ENCODE peak calls at places on chromosomes 16 and 17, in four cellular contexts. One of them, this sample, is unnamed.

GRCh38 chr16:79754081-79754872 is 153.7 kb upstream of the MAF start:
- DNase-seq in uterus: no peak
- DNase-seq in brain microvascular endothelial cell: peak
- DNase-seq in HFF-Myc: no peak
- DNase-seq in this sample: no peak

GRCh38 chr17:29341726-29342125 is 47.8 kb upstream of the NUFIP2 start:
- DNase-seq in HFF-Myc: no peak
- DNase-seq in brain microvascular endothelial cell: no peak
- DNase-seq in uterus: no peak
- DNase-seq in this sample: no peak

GRCh38 chr16:8882041-8882617 is at the start of gene LITAFD:
- DNase-seq in brain microvascular endothelial cell: no peak
- DNase-seq in HFF-Myc: no peak
- DNase-seq in uterus: no peak
- DNase-seq in this sample: no peak

GRCh38 chr16:55760665-55761035 is 72.2 kb downstream of the CES1 start:
- DNase-seq in uterus: no peak
- DNase-seq in brain microvascular endothelial cell: no peak
- DNase-seq in HFF-Myc: no peak
- DNase-seq in this sample: no peak

GRCh38 chr17:83189673-83190385 is 110.4 kb downstream of the METRNL start:
- DNase-seq in brain microvascular endothelial cell: peak
- DNase-seq in HFF-Myc: peak
- DNase-seq in uterus: peak
- DNase-seq in this sample: peak

GRCh38 chr17:18129041-18129502 is 20.5 kb downstream of the MYO15A start:
- DNase-seq in brain microvascular endothelial cell: peak
- DNase-seq in HFF-Myc: no peak
- DNase-seq in uterus: no peak
- DNase-seq in this sample: peak

GRCh38 chr17:37570527-37571093 is 38.6 kb downstream of the SYNRG start:
- DNase-seq in brain microvascular endothelial cell: peak
- DNase-seq in HFF-Myc: peak
- DNase-seq in uterus: no peak
- DNase-seq in this sample: no peak

GRCh38 chr17:47368262-47368661 is 44.5 kb downstream of the EFCAB13 start:
- DNase-seq in uterus: no peak
- DNase-seq in brain microvascular endothelial cell: no peak
- DNase-seq in HFF-Myc: no peak
- DNase-seq in this sample: no peak

GRCh38 chr16:15034266-15035162 is 21.4 kb downstream of the NTAN1 start:
- DNase-seq in brain microvascular endothelial cell: no peak
- DNase-seq in uterus: no peak
- DNase-seq in HFF-Myc: no peak
- DNase-seq in this sample: no peak

GRCh38 chr17:31461227-31461810 is 69.8 kb downstream of the RAB11FIP4 start:
- DNase-seq in uterus: no peak
- DNase-seq in HFF-Myc: no peak
- DNase-seq in brain microvascular endothelial cell: no peak
- DNase-seq in this sample: no peak

GRCh38 chr17:80187090-80187489 is 17.3 kb downstream of the CARD14 start:
- DNase-seq in uterus: no peak
- DNase-seq in HFF-Myc: no peak
- DNase-seq in brain microvascular endothelial cell: no peak
- DNase-seq in this sample: no peak

GRCh38 chr17:35540589-35541404 is 3.3 kb upstream of the SLFN12L start:
- DNase-seq in HFF-Myc: no peak
- DNase-seq in uterus: peak
- DNase-seq in brain microvascular endothelial cell: peak
- DNase-seq in this sample: no peak

GRCh38 chr17:71472809-71473789 is 647.7 kb upstream of the SOX9 start:
- DNase-seq in HFF-Myc: peak
- DNase-seq in brain microvascular endothelial cell: peak
- DNase-seq in uterus: no peak
- DNase-seq in this sample: no peak

DNA sequence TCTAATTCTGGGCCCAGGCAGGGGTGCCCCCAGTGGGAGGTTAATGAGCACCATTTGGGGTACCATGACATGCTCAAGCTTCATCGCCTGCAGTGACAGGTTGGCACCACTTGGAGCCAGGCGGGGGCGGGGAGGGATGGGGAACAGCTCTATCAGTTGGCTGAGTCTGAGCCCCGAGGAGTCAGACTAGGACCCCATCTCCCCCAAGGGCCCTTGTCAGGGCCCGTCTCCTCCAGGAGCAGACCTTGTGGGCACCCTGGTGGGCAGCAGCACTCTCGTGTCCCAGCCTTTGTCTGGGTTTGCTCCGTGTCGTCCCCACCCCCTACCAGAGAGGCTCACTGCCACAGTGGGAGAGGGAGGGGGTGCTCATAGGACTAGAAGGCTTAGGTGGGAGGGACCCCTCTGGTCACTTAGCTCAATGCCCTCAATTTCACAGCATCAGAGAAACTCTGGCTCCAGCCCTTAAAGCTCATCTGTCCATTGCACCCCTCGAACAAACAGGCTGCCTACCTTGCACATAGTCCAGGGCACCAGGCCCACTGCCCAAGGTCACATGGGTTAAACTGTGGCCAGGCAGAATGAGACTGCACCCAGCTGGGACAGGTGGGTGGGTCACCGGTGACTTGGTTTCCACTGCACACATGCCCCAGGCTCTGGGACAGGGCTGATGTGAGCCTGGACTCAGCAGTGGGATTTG is 4.1 kb downstream of the PPP1R9B start:
- DNase-seq in brain microvascular endothelial cell: no peak
- DNase-seq in uterus: no peak
- DNase-seq in HFF-Myc: no peak
- DNase-seq in this sample: no peak
- TF ChIP-seq CTCF in brain microvascular endothelial cell: peak
- TF ChIP-seq CTCF in uterus: no peak
- TF ChIP-seq CTCF in HFF-Myc: no peak
- TF ChIP-seq CTCF in this sample: no peak

GRCh38 chr16:31274831-31275816 is 15.3 kb downstream of the ITGAM start:
- DNase-seq in brain microvascular endothelial cell: no peak
- DNase-seq in uterus: no peak
- DNase-seq in HFF-Myc: no peak
- DNase-seq in this sample: no peak
- TF ChIP-seq CTCF in brain microvascular endothelial cell: no peak
- TF ChIP-seq CTCF in uterus: no peak
- TF ChIP-seq CTCF in HFF-Myc: no peak
- TF ChIP-seq CTCF in this sample: no peak

DNA sequence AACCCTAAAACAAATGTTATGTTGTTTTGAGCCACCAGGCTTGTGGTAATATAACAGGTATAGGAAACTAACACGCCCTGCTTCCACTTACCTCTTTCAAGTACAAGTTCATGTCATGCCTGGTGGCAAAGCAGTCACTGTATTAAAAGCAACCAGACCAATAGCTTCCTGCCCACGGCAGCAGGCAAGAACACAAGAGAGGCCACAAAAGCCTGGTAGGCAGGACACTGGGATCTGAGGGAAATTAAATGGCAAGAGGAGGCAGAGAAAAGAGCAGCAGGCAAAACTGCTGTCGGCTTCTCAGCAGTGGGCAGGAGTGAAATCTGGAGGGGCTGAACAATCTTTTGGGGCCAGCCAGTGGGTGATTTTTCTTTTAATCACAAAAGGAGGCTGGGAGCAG is 2.2 kb downstream of the CYTH1 start:
- DNase-seq in uterus: no peak
- DNase-seq in HFF-Myc: no peak
- DNase-seq in brain microvascular endothelial cell: no peak
- DNase-seq in this sample: no peak
- TF ChIP-seq CTCF in uterus: no peak
- TF ChIP-seq CTCF in HFF-Myc: no peak
- TF ChIP-seq CTCF in brain microvascular endothelial cell: no peak
- TF ChIP-seq CTCF in this sample: no peak

GRCh38 chr17:42459256-42459982 is 741 bp downstream of the ATP6V0A1 start:
- DNase-seq in HFF-Myc: no peak
- DNase-seq in uterus: peak
- DNase-seq in brain microvascular endothelial cell: peak
- DNase-seq in this sample: no peak
- TF ChIP-seq CTCF in HFF-Myc: peak
- TF ChIP-seq CTCF in uterus: no peak
- TF ChIP-seq CTCF in brain microvascular endothelial cell: peak
- TF ChIP-seq CTCF in this sample: peak

DNA sequence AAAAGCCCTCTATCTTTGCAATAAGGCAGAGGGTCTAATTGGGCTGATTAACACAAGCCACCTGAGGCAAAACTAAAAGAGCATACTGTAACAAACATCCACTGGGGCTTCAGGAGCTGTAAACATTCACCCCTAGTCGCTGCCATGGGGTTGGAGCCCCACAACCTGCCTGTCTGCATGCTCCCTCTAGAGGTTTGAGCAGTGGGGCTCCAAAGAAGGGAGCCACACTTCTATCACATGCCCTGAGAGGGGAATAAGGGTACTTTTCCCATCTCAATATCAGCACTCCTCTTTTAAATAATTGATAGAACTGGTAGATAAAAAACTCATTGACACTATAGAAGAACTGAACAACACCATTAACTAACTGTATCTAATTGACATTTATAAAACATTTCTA is 130.1 kb upstream of the COX10 start:
- DNase-seq in uterus: no peak
- DNase-seq in brain microvascular endothelial cell: no peak
- DNase-seq in HFF-Myc: no peak
- DNase-seq in this sample: no peak
- TF ChIP-seq CTCF in uterus: no peak
- TF ChIP-seq CTCF in brain microvascular endothelial cell: peak
- TF ChIP-seq CTCF in HFF-Myc: peak
- TF ChIP-seq CTCF in this sample: no peak

GRCh38 chr16:51557670-51558069 is 406.6 kb upstream of the SALL1 start:
- DNase-seq in brain microvascular endothelial cell: no peak
- DNase-seq in uterus: no peak
- DNase-seq in HFF-Myc: no peak
- DNase-seq in this sample: no peak

GRCh38 chr16:51565149-51565548 is 414.1 kb upstream of the SALL1 start:
- DNase-seq in HFF-Myc: no peak
- DNase-seq in brain microvascular endothelial cell: no peak
- DNase-seq in uterus: no peak
- DNase-seq in this sample: no peak

DNA sequence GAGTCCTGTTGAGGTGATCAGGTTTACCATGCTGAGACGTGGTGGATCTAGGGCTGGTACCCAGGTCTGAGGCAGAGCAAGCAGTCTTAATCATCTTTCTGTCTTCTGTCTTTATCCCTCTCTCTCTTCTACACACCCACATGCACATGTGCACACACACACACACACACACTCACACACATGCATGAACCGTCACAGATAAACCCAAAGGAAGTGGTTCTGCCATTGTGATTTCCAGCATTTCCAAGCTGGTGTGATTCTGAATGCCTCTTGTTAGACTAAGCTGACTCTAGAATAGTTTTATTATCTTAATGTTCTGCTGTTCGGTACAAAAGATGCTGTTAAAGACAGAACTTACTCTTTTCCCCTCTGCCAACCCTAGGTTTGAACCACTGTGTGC is 411.8 kb upstream of the SALL1 start:
- DNase-seq in brain microvascular endothelial cell: no peak
- DNase-seq in uterus: no peak
- DNase-seq in HFF-Myc: no peak
- DNase-seq in this sample: no peak
- TF ChIP-seq CTCF in brain microvascular endothelial cell: no peak
- TF ChIP-seq CTCF in uterus: no peak
- TF ChIP-seq CTCF in HFF-Myc: no peak
- TF ChIP-seq CTCF in this sample: no peak